ENCODE peak calls at places on chromosomes 12 and 14, in five cellular contexts. One of them, this sample, is unnamed.

GRCh38 chr12:58850826-58851225 is 69.5 kb downstream of the LRIG3 start:
- DNase-seq in SW480: no peak
- DNase-seq in spleen: no peak
- DNase-seq in dermis microvascular lymphatic vessel endothelial cell: no peak
- DNase-seq in natural killer cell: no peak
- DNase-seq in this sample: no peak

GRCh38 chr14:92473261-92473946 is 40.2 kb upstream of the RIN3 start:
- DNase-seq in SW480: peak; percentile 36
- DNase-seq in spleen: no peak
- DNase-seq in dermis microvascular lymphatic vessel endothelial cell: peak; percentile 40
- DNase-seq in natural killer cell: no peak
- DNase-seq in this sample: peak; percentile 88

GRCh38 chr12:78928200-78929074 is 63.9 kb downstream of the SYT1 start:
- DNase-seq in SW480: peak; percentile 63
- DNase-seq in spleen: no peak
- DNase-seq in dermis microvascular lymphatic vessel endothelial cell: no peak
- DNase-seq in natural killer cell: no peak
- DNase-seq in this sample: no peak

GRCh38 chr12:85626031-85626781 is 210.0 kb downstream of the RASSF9 start:
- DNase-seq in SW480: no peak
- DNase-seq in spleen: no peak
- DNase-seq in dermis microvascular lymphatic vessel endothelial cell: peak; percentile 48
- DNase-seq in natural killer cell: no peak
- DNase-seq in this sample: no peak

GRCh38 chr14:49481099-49481498 is 105.1 kb downstream of the RPS29 start:
- DNase-seq in SW480: no peak
- DNase-seq in spleen: no peak
- DNase-seq in dermis microvascular lymphatic vessel endothelial cell: no peak
- DNase-seq in natural killer cell: no peak
- DNase-seq in this sample: no peak

GRCh38 chr12:57342207-57342691 is 88.6 kb downstream of the R3HDM2 start:
- DNase-seq in SW480: no peak
- DNase-seq in spleen: no peak
- DNase-seq in dermis microvascular lymphatic vessel endothelial cell: no peak
- DNase-seq in natural killer cell: no peak
- DNase-seq in this sample: no peak

GRCh38 chr14:22598896-22599244 is 770 bp downstream of the ABHD4 start:
- DNase-seq in SW480: peak; percentile 73
- DNase-seq in spleen: no peak
- DNase-seq in dermis microvascular lymphatic vessel endothelial cell: peak; percentile 18
- DNase-seq in natural killer cell: no peak
- DNase-seq in this sample: no peak

GRCh38 chr14:92690171-92691011 is 58.0 kb downstream of the LGMN start:
- DNase-seq in SW480: peak; percentile 71
- DNase-seq in spleen: peak; percentile 73
- DNase-seq in dermis microvascular lymphatic vessel endothelial cell: peak; percentile 16
- DNase-seq in natural killer cell: no peak
- DNase-seq in this sample: no peak

GRCh38 chr14:52348279-52348678 is 34.2 kb downstream of the PTGER2 start:
- DNase-seq in SW480: no peak
- DNase-seq in spleen: no peak
- DNase-seq in dermis microvascular lymphatic vessel endothelial cell: no peak
- DNase-seq in natural killer cell: no peak
- DNase-seq in this sample: no peak

GRCh38 chr12:122473543-122474323 is 27.0 kb downstream of the ZCCHC8 start:
- DNase-seq in SW480: no peak
- DNase-seq in spleen: no peak
- DNase-seq in dermis microvascular lymphatic vessel endothelial cell: no peak
- DNase-seq in natural killer cell: no peak
- DNase-seq in this sample: peak; percentile 78

GRCh38 chr12:26918321-26919215 is 19.2 kb downstream of the INTS13 start:
- DNase-seq in SW480: no peak
- DNase-seq in spleen: no peak
- DNase-seq in dermis microvascular lymphatic vessel endothelial cell: no peak
- DNase-seq in natural killer cell: no peak
- DNase-seq in this sample: no peak

GRCh38 chr14:75303415-75303814 is 24.8 kb downstream of the FOS start:
- DNase-seq in SW480: peak; percentile 79
- DNase-seq in spleen: peak; percentile 87
- DNase-seq in dermis microvascular lymphatic vessel endothelial cell: no peak
- DNase-seq in natural killer cell: peak; percentile 63
- DNase-seq in this sample: peak; percentile 82

GRCh38 chr12:122891661-122892525 is 4.0 kb downstream of the VPS37B start:
- DNase-seq in SW480: peak; percentile 54
- DNase-seq in spleen: no peak
- DNase-seq in dermis microvascular lymphatic vessel endothelial cell: no peak
- DNase-seq in natural killer cell: no peak
- DNase-seq in this sample: no peak

GRCh38 chr12:120367252-120367923 is 1.6 kb downstream of the MSI1 start:
- DNase-seq in SW480: no peak
- DNase-seq in spleen: no peak
- DNase-seq in dermis microvascular lymphatic vessel endothelial cell: no peak
- DNase-seq in natural killer cell: no peak
- DNase-seq in this sample: no peak

GRCh38 chr12:52837341-52837741 is 3.2 kb upstream of the KRT79 start:
- DNase-seq in SW480: peak; percentile 39
- DNase-seq in spleen: peak; percentile 36
- DNase-seq in dermis microvascular lymphatic vessel endothelial cell: no peak
- DNase-seq in natural killer cell: no peak
- DNase-seq in this sample: no peak

GRCh38 chr12:56040963-56041578 is 647 bp upstream of the RPS26 start:
- DNase-seq in SW480: no peak
- DNase-seq in spleen: peak; percentile 73
- DNase-seq in dermis microvascular lymphatic vessel endothelial cell: no peak
- DNase-seq in natural killer cell: no peak
- DNase-seq in this sample: no peak

GRCh38 chr12:104469523-104469922 is 12.8 kb downstream of the CHST11 start:
- DNase-seq in SW480: no peak
- DNase-seq in spleen: no peak
- DNase-seq in dermis microvascular lymphatic vessel endothelial cell: no peak
- DNase-seq in natural killer cell: no peak
- DNase-seq in this sample: no peak

GRCh38 chr12:88309546-88309945 is 167.4 kb downstream of the TMTC3 start:
- DNase-seq in SW480: no peak
- DNase-seq in spleen: no peak
- DNase-seq in dermis microvascular lymphatic vessel endothelial cell: no peak
- DNase-seq in natural killer cell: no peak
- DNase-seq in this sample: no peak

GRCh38 chr12:49340095-49340870 is 3.3 kb upstream of the C1QL4 start:
- DNase-seq in SW480: no peak
- DNase-seq in spleen: no peak
- DNase-seq in dermis microvascular lymphatic vessel endothelial cell: no peak
- DNase-seq in natural killer cell: no peak
- DNase-seq in this sample: peak; percentile 23

GRCh38 chr14:68208218-68208617 is 388.6 kb downstream of the RAD51B start:
- DNase-seq in SW480: no peak
- DNase-seq in spleen: no peak
- DNase-seq in dermis microvascular lymphatic vessel endothelial cell: no peak
- DNase-seq in natural killer cell: no peak
- DNase-seq in this sample: no peak

GRCh38 chr14:58501214-58501816 is 73.8 kb downstream of the KIAA0586 start:
- DNase-seq in SW480: peak; percentile 69
- DNase-seq in spleen: no peak
- DNase-seq in dermis microvascular lymphatic vessel endothelial cell: peak; percentile 70
- DNase-seq in natural killer cell: no peak
- DNase-seq in this sample: no peak

GRCh38 chr12:106173442-106173841 is 34.7 kb upstream of the NUAK1 start:
- DNase-seq in SW480: no peak
- DNase-seq in spleen: no peak
- DNase-seq in dermis microvascular lymphatic vessel endothelial cell: no peak
- DNase-seq in natural killer cell: no peak
- DNase-seq in this sample: no peak

GRCh38 chr12:53145383-53145782 is 35.1 kb upstream of the ZNF740 start:
- DNase-seq in SW480: no peak
- DNase-seq in spleen: no peak
- DNase-seq in dermis microvascular lymphatic vessel endothelial cell: no peak
- DNase-seq in natural killer cell: no peak
- DNase-seq in this sample: no peak

GRCh38 chr12:93442411-93443340 is 929 bp upstream of the UBE2N start:
- DNase-seq in SW480: peak; percentile 14
- DNase-seq in spleen: no peak
- DNase-seq in dermis microvascular lymphatic vessel endothelial cell: no peak
- DNase-seq in natural killer cell: no peak
- DNase-seq in this sample: no peak

GRCh38 chr12:81297606-81298005 is 219.7 kb downstream of the ACSS3 start:
- DNase-seq in SW480: peak; percentile 5
- DNase-seq in spleen: no peak
- DNase-seq in dermis microvascular lymphatic vessel endothelial cell: no peak
- DNase-seq in natural killer cell: no peak
- DNase-seq in this sample: no peak

GRCh38 chr12:27048822-27049752 is 26.7 kb downstream of the MED21 start:
- DNase-seq in SW480: peak; percentile 46
- DNase-seq in spleen: no peak
- DNase-seq in dermis microvascular lymphatic vessel endothelial cell: peak; percentile 25
- DNase-seq in natural killer cell: no peak
- DNase-seq in this sample: no peak

GRCh38 chr14:46490150-46490769 is 161.3 kb downstream of the RPL10L start:
- DNase-seq in SW480: peak; percentile 7
- DNase-seq in spleen: no peak
- DNase-seq in dermis microvascular lymphatic vessel endothelial cell: no peak
- DNase-seq in natural killer cell: no peak
- DNase-seq in this sample: no peak